ENCODE peak calls at places on chromosomes 1 and 21, in nine cellular contexts. R is mesendoderm; G is IMR-90; K is A549; W is CD8-positive, alpha-beta memory T cell; L is body of pancreas; Q is psoas muscle; J is HFF-Myc; Z is dorsolateral prefrontal cortex. Y is an unnamed sample.

GRCh38 chr1:67589519-67590233 is 95.3 kb upstream of the GADD45A start:
- DNase-seq in R (no peak), G (no peak), K (no peak), W (no peak), L (no peak), Q (no peak), J (no peak), Z (no peak), Y (no peak)

GRCh38 chr1:86155807-86156561 is 588 bp downstream of the COL24A1 start:
- DNase-seq in R (peak), G (peak), K (no peak), W (no peak), L (peak), Q (peak), J (no peak), Z (no peak), Y (peak)

GRCh38 chr1:17419626-17420328 is 19.7 kb downstream of the RCC2 start:
- DNase-seq in R (peak), G (peak), K (peak), W (peak), L (peak), Q (peak), J (no peak), Z (peak), Y (peak)

GRCh38 chr21:42187976-42188653 is 30.8 kb upstream of the ABCG1 start:
- DNase-seq in R (no peak), G (no peak), K (no peak), W (peak), L (no peak), Q (no peak), J (no peak), Z (no peak), Y (peak)

GRCh38 chr1:1059494-1060280 is 14.4 kb downstream of the RNF223 start:
- DNase-seq in R (peak), G (peak), K (peak), W (peak), L (peak), Q (peak), J (no peak), Z (peak), Y (peak)

GRCh38 chr1:164753521-164754077 is 194.6 kb downstream of the PBX1 start:
- DNase-seq in R (no peak), G (no peak), K (no peak), W (no peak), L (no peak), Q (no peak), J (no peak), Z (no peak), Y (no peak)

GRCh38 chr1:198620951-198621824 is 17.7 kb upstream of the PTPRC start:
- DNase-seq in R (no peak), G (no peak), K (no peak), W (peak), L (no peak), Q (no peak), J (no peak), Z (no peak), Y (no peak)

GRCh38 chr1:42576935-42577334 is 81.3 kb upstream of the PPIH start:
- DNase-seq in R (no peak), G (no peak), K (no peak), W (no peak), L (no peak), Q (no peak), J (no peak), Z (no peak), Y (no peak)

GRCh38 chr1:162062542-162063015 is 6.9 kb upstream of the NOS1AP start:
- DNase-seq in R (no peak), G (peak), K (no peak), W (no peak), L (no peak), Q (no peak), J (peak), Z (no peak), Y (no peak)

GRCh38 chr1:50106095-50106761 is 2.5 kb upstream of the ELAVL4 start:
- DNase-seq in R (no peak), G (no peak), K (no peak), W (no peak), L (peak), Q (no peak), J (no peak), Z (no peak), Y (no peak)

GRCh38 chr1:212652609-212653008 is 44.0 kb downstream of the ATF3 start:
- DNase-seq in R (no peak), G (no peak), K (no peak), W (no peak), L (no peak), Q (no peak), J (no peak), Z (no peak), Y (no peak)

GRCh38 chr1:200708769-200709168 is 29.9 kb upstream of the CAMSAP2 start:
- DNase-seq in R (peak), G (peak), K (peak), W (no peak), L (no peak), Q (no peak), J (no peak), Z (no peak), Y (no peak)

GRCh38 chr1:1973716-1974642 is 29.6 kb downstream of the CFAP74 start:
- DNase-seq in R (no peak), G (no peak), K (no peak), W (no peak), L (no peak), Q (no peak), J (no peak), Z (no peak), Y (no peak)

GRCh38 chr1:20723537-20724363 is 5.9 kb upstream of the KIF17 start:
- DNase-seq in R (no peak), G (no peak), K (no peak), W (no peak), L (no peak), Q (no peak), J (no peak), Z (no peak), Y (no peak)

GRCh38 chr1:88327391-88328267 is 356.4 kb upstream of the PKN2 start:
- DNase-seq in R (peak), G (peak), K (peak), W (no peak), L (peak), Q (no peak), J (peak), Z (no peak), Y (no peak)

GRCh38 chr1:175363046-175363445 is 170.5 kb upstream of the KIAA0040 start:
- DNase-seq in R (no peak), G (no peak), K (no peak), W (no peak), L (no peak), Q (no peak), J (no peak), Z (no peak), Y (no peak)

GRCh38 chr1:90476994-90477393 is 240.1 kb downstream of the BARHL2 start:
- DNase-seq in R (no peak), G (no peak), K (no peak), W (no peak), L (no peak), Q (no peak), J (no peak), Z (no peak), Y (no peak)

GRCh38 chr21:36557316-36557715 is 77.4 kb upstream of the CLDN14 start:
- DNase-seq in R (no peak), G (no peak), K (no peak), W (no peak), L (no peak), Q (no peak), J (no peak), Z (no peak), Y (no peak)

GRCh38 chr21:44057960-44058651 is 46.0 kb downstream of the TRAPPC10 start:
- DNase-seq in R (no peak), G (peak), K (no peak), W (no peak), L (no peak), Q (no peak), J (no peak), Z (no peak), Y (no peak)

GRCh38 chr1:30368841-30369240 is 354.5 kb downstream of the MATN1 start:
- DNase-seq in R (no peak), G (no peak), K (no peak), W (no peak), L (no peak), Q (no peak), J (no peak), Z (no peak), Y (peak)

GRCh38 chr1:30516505-30516858 is 206.9 kb downstream of the MATN1 start:
- DNase-seq in R (no peak), G (no peak), K (no peak), W (no peak), L (no peak), Q (no peak), J (no peak), Z (no peak), Y (no peak)

GRCh38 chr1:54253480-54253879 is 53.5 kb downstream of the MRPL37 start:
- DNase-seq in R (peak), G (peak), K (peak), W (no peak), L (no peak), Q (peak), J (no peak), Z (no peak), Y (no peak)

GRCh38 chr1:199512037-199512710 is 515.3 kb upstream of the NR5A2 start:
- DNase-seq in R (peak), G (no peak), K (no peak), W (no peak), L (no peak), Q (no peak), J (no peak), Z (no peak), Y (no peak)

GRCh38 chr1:19081218-19081893 is 124.9 kb upstream of the IFFO2 start:
- DNase-seq in R (peak), G (peak), K (peak), W (no peak), L (no peak), Q (peak), J (no peak), Z (no peak), Y (peak)

GRCh38 chr21:34148826-34149558 is 75.6 kb downstream of the MRPS6 start:
- DNase-seq in R (no peak), G (no peak), K (no peak), W (no peak), L (no peak), Q (no peak), J (no peak), Z (no peak), Y (no peak)

GRCh38 chr1:22256213-22256512 is 113.3 kb upstream of the WNT4 start:
- DNase-seq in R (no peak), G (no peak), K (no peak), W (no peak), L (no peak), Q (no peak), J (no peak), Z (no peak), Y (no peak)

GRCh38 chr1:14850563-14850962 is 252.1 kb downstream of the KAZN start:
- DNase-seq in R (no peak), G (no peak), K (peak), W (no peak), L (peak), Q (no peak), J (no peak), Z (peak), Y (no peak)

GRCh38 chr1:205084360-205084759 is at the start of gene TMEM81:
- DNase-seq in R (no peak), G (no peak), K (no peak), W (no peak), L (no peak), Q (no peak), J (no peak), Z (no peak), Y (no peak)

GRCh38 chr1:62180649-62181048 is 14.0 kb upstream of the L1TD1 start:
- DNase-seq in R (peak), G (no peak), K (no peak), W (no peak), L (no peak), Q (no peak), J (no peak), Z (no peak), Y (no peak)

GRCh38 chr21:38434913-38435533 is 63.3 kb downstream of the ERG start:
- DNase-seq in R (no peak), G (peak), K (no peak), W (no peak), L (no peak), Q (no peak), J (no peak), Z (no peak), Y (no peak)
- H3K4me3 ChIP-seq in R (no peak), G (peak), K (no peak), W (no peak), L (no peak), Q (no peak), J (no peak), Z (peak), Y (no peak)

GRCh38 chr1:40712997-40713396 is 21.5 kb downstream of the NFYC start:
- DNase-seq in R (no peak), G (no peak), K (no peak), W (no peak), L (no peak), Q (no peak), J (no peak), Z (no peak), Y (no peak)

GRCh38 chr1:40711465-40712404 is 20.2 kb downstream of the NFYC start:
- DNase-seq in R (no peak), G (peak), K (peak), W (no peak), L (no peak), Q (no peak), J (no peak), Z (no peak), Y (peak)

GRCh38 chr1:40710581-40711315 is 19.2 kb downstream of the NFYC start:
- DNase-seq in R (peak), G (no peak), K (no peak), W (no peak), L (no peak), Q (no peak), J (no peak), Z (peak), Y (no peak)

GRCh38 chr1:40709802-40710278 is 18.3 kb downstream of the NFYC start:
- DNase-seq in R (no peak), G (no peak), K (no peak), W (no peak), L (no peak), Q (no peak), J (no peak), Z (no peak), Y (no peak)

GRCh38 chr1:40712405-40712944 is 21.0 kb downstream of the NFYC start:
- DNase-seq in R (no peak), G (no peak), K (no peak), W (no peak), L (peak), Q (no peak), J (no peak), Z (no peak), Y (no peak)
- H3K4me3 ChIP-seq in R (no peak), G (no peak), K (no peak), W (no peak), L (no peak), Q (peak), J (no peak), Z (peak), Y (no peak)

GRCh38 chr1:210231846-210232523 is 611 bp upstream of the SERTAD4 start:
- DNase-seq in R (peak), G (no peak), K (no peak), W (no peak), L (no peak), Q (peak), J (peak), Z (no peak), Y (no peak)
- H3K4me3 ChIP-seq in R (peak), G (no peak), K (peak), W (no peak), L (no peak), Q (peak), J (peak), Z (peak), Y (no peak)

GRCh38 chr1:9295884-9296283 is 3.2 kb downstream of the SPSB1 start:
- DNase-seq in R (no peak), G (no peak), K (no peak), W (no peak), L (no peak), Q (no peak), J (no peak), Z (no peak), Y (no peak)
- H3K4me3 ChIP-seq in R (no peak), G (no peak), K (no peak), W (no peak), L (no peak), Q (peak), J (no peak), Z (no peak), Y (no peak)

DNA sequence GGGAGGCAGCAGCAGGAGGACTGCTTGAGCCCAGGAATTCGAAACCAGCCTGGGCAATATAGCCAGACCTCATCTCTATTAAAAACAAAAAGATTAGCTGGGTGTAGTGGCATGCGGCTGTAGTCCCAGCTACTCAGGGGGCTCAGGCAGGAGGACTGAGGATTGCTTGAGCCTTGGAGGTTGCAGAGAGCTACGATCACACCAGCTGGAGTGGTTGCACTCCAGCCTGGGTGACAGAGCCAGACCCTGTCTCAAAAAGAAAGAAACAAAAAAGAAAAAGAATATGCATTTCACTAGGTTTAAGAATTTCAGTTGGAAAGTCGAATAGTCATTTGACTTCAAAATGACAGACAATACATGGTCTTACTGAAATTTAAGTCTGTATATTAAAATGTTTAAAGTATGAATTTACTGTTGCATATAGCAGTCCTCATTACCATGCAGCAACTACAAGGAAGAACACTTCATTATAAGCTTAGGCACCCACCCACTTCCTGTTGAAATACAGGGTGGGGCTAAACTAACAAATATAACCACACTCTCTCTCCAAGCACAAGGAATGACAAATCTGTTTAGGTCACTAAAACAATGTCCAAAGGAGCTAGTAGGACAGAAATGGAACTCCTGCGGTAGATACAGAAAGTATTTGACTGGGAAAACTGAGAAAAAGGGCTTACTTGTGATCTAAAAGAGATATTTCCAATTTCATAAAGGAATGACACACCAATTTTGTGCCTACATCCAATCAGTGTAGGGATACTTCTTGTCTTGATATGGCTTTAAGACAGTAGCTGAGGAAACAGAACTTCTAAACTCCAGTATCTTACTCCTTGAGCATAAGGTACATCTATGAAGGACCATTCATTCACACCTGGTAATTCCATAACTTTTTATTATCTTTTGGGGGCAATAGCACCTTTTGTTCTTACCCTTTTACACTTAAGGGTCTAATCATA is 44.1 kb downstream of the GPR3 start:
- DNase-seq in R (no peak), G (peak), K (peak), W (no peak), L (no peak), Q (no peak), J (no peak), Z (no peak), Y (no peak)
- H3K4me3 ChIP-seq in R (no peak), G (no peak), K (no peak), W (peak), L (no peak), Q (no peak), J (no peak), Z (peak), Y (no peak)